ENCODE peak calls at places on chromosomes 5 and 9, in eight cellular contexts. L is IMR-90, N is NCI-H460, Q is suprapubic skin, U is nephron progenitor cell, H is astrocyte of the hippocampus, C is mesenchymal stem cell, O is fibroblast of villous mesenchyme. W is an unnamed sample.

GRCh38 chr5:169686137-169686536 is 49.1 kb downstream of the DOCK2 start:
- DNase-seq in L (no peak), N (no peak), Q (no peak), U (peak), H (no peak), C (no peak), O (no peak), W (no peak)

GRCh38 chr5:132987531-132988408 is 24.3 kb upstream of the AFF4 start:
- DNase-seq in L (no peak), N (no peak), Q (no peak), U (no peak), H (no peak), C (no peak), O (no peak), W (no peak)

GRCh38 chr5:13632676-13633075 is 311.8 kb downstream of the DNAH5 start:
- DNase-seq in L (peak), N (peak), Q (no peak), U (no peak), H (peak), C (peak), O (no peak), W (no peak)

GRCh38 chr5:151063136-151063544 is 17.7 kb downstream of the TNIP1 start:
- DNase-seq in L (peak), N (peak), Q (no peak), U (no peak), H (peak), C (peak), O (peak), W (no peak)

GRCh38 chr9:80401243-80401642 is 829.5 kb downstream of the TLE4 start:
- DNase-seq in L (no peak), N (no peak), Q (no peak), U (no peak), H (no peak), C (no peak), O (no peak), W (no peak)

GRCh38 chr5:116242363-116242762 is 157.5 kb downstream of the COMMD10 start:
- DNase-seq in L (peak), N (no peak), Q (no peak), U (no peak), H (peak), C (peak), O (peak), W (no peak)

GRCh38 chr5:34480810-34481528 is 175.2 kb upstream of the RAI14 start:
- DNase-seq in L (no peak), N (no peak), Q (no peak), U (no peak), H (no peak), C (no peak), O (no peak), W (no peak)

GRCh38 chr9:101200852-101201251 is 172.3 kb downstream of the PLPPR1 start:
- DNase-seq in L (no peak), N (no peak), Q (no peak), U (no peak), H (no peak), C (no peak), O (no peak), W (no peak)

GRCh38 chr9:129455151-129455995 is 165.5 kb downstream of the C9orf50 start:
- DNase-seq in L (no peak), N (no peak), Q (no peak), U (no peak), H (peak), C (no peak), O (no peak), W (no peak)

GRCh38 chr9:96663506-96664120 is 8.5 kb upstream of the PRXL2C start:
- DNase-seq in L (peak), N (no peak), Q (no peak), U (no peak), H (no peak), C (no peak), O (peak), W (no peak)

GRCh38 chr5:180642181-180643140 is 6.9 kb downstream of the FLT4 start:
- DNase-seq in L (no peak), N (no peak), Q (peak), U (no peak), H (no peak), C (no peak), O (no peak), W (no peak)

GRCh38 chr9:80285325-80285724 is 713.6 kb downstream of the TLE4 start:
- DNase-seq in L (peak), N (no peak), Q (no peak), U (no peak), H (peak), C (peak), O (peak), W (no peak)

GRCh38 chr9:101457003-101457402 is 21.4 kb upstream of the ALDOB start:
- DNase-seq in L (no peak), N (no peak), Q (no peak), U (no peak), H (no peak), C (no peak), O (no peak), W (no peak)

GRCh38 chr5:104170906-104171305 is 608.3 kb upstream of the NUDT12 start:
- DNase-seq in L (no peak), N (no peak), Q (no peak), U (no peak), H (no peak), C (peak), O (peak), W (no peak)